ENCODE peak calls at places on chromosomes 4 and X, in seven cellular contexts. Q is sigmoid colon, F is H1, J is breast epithelium, O is stomach, U is esophagus muscularis mucosa, T is suprapubic skin. D is an unnamed sample.

GRCh38 chr4:52919451-52919850 is 57.3 kb downstream of the RASL11B start:
- DNase-seq in Q (no peak), T (no peak), F (no peak), U (no peak), O (no peak), J (no peak), D (no peak)

GRCh38 chr4:66777097-66777496 is 768.2 kb downstream of the CENPC start:
- DNase-seq in F (no peak), O (no peak), J (no peak), T (no peak), Q (no peak), U (no peak), D (no peak)

GRCh38 chr4:22442956-22443355 is 72.9 kb downstream of the ADGRA3 start:
- DNase-seq in Q (no peak), U (no peak), O (no peak), J (no peak), F (no peak), T (no peak), D (no peak)

GRCh38 chr4:120718979-120719566 is 203.5 kb downstream of the PRDM5 start:
- DNase-seq in Q (no peak), T (no peak), U (no peak), O (no peak), F (no peak), J (no peak), D (no peak)

GRCh38 chr4:147173797-147174196 is 228.1 kb upstream of the TTC29 start:
- DNase-seq in Q (no peak), F (no peak), U (no peak), T (no peak), O (no peak), J (no peak), D (no peak)

GRCh38 chrX:69674891-69675290 is 59.0 kb downstream of the EDA start:
- DNase-seq in U (no peak), T (no peak), J (no peak), O (no peak), Q (no peak), F (no peak), D (no peak)

GRCh38 chr4:176569301-176569700 is 223.4 kb downstream of the VEGFC start:
- DNase-seq in F (no peak), Q (no peak), O (no peak), T (no peak), U (no peak), J (no peak), D (no peak)

GRCh38 chr4:106019771-106020170 is 124.5 kb downstream of the NPNT start:
- DNase-seq in J (no peak), F (no peak), O (no peak), T (no peak), Q (no peak), U (no peak), D (no peak)

GRCh38 chr4:184416913-184417734 is 57.2 kb downstream of the IRF2 start:
- DNase-seq in O (no peak), F (no peak), Q (no peak), J (no peak), T (no peak), U (no peak), D (no peak)

GRCh38 chrX:132505116-132505515 is 16.3 kb upstream of the MBNL3 start:
- DNase-seq in Q (no peak), F (no peak), T (no peak), O (no peak), U (no peak), J (no peak), D (no peak)

GRCh38 chr4:88452941-88453340 is 4.0 kb upstream of the HERC5 start:
- DNase-seq in Q (no peak), J (no peak), T (no peak), F (no peak), U (no peak), O (no peak), D (no peak)

GRCh38 chr4:124243671-124244366 is 468.7 kb downstream of the ANKRD50 start:
- DNase-seq in Q (no peak), J (no peak), O (no peak), T (no peak), F (no peak), U (no peak), D (peak; percentile 54)

GRCh38 chr4:187666634-187667033 is 328.9 kb upstream of the ZFP42 start:
- DNase-seq in Q (no peak), T (peak; percentile 70), O (no peak), F (no peak), U (no peak), J (no peak), D (no peak)

GRCh38 chr4:184721254-184721653 is 12.6 kb downstream of the CENPU start:
- DNase-seq in Q (no peak), J (no peak), U (no peak), T (no peak), F (no peak), O (no peak), D (no peak)

GRCh38 chr4:76990288-76991080 is 40.9 kb downstream of the SEPTIN11 start:
- DNase-seq in U (no peak), F (no peak), Q (no peak), J (no peak), O (no peak), T (no peak), D (no peak)

GRCh38 chr4:55865228-55865806 is 11.9 kb downstream of the EXOC1 start:
- DNase-seq in T (no peak), J (no peak), F (no peak), U (no peak), O (no peak), Q (no peak), D (no peak)

GRCh38 chrX:1903380-1903935 is 288.6 kb downstream of the ASMT start:
- DNase-seq in J (no peak), Q (no peak), F (no peak), T (no peak), O (no peak), U (no peak), D (no peak)

GRCh38 chr4:30939684-30940083 is 219.5 kb downstream of the PCDH7 start:
- DNase-seq in Q (no peak), F (no peak), O (no peak), J (no peak), T (no peak), U (no peak), D (no peak)

GRCh38 chr4:71906096-71906495 is 122.2 kb upstream of the GC start:
- DNase-seq in T (no peak), O (no peak), Q (no peak), J (no peak), F (no peak), U (no peak), D (no peak)

GRCh38 chr4:184259866-184260265 is 42.2 kb upstream of the ENPP6 start:
- DNase-seq in J (no peak), F (no peak), O (no peak), T (no peak), U (peak; percentile 72), Q (no peak), D (no peak)

GRCh38 chrX:95248386-95248785 is 1436.3 kb upstream of the DIAPH2 start:
- DNase-seq in Q (no peak), T (no peak), J (no peak), F (no peak), O (no peak), U (no peak), D (no peak)

DNA sequence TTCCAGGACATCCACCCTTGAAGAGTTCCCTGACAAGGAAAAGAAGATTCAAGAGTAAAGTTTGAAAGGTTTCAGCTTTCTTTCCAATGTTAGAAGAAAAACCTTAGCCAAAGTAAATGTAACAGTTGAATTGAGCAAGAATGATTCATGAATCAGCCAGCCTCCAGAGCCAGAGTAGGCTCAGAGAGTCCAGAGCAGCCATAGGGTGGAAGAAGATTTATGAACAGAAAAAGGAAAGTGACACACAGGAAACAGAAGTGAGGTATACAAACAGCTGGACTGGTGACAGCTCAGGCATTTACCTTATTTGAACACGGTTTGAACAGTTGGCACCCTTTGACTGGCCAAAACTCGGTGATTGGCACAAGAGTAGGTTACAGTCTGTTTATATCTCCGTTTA is 63.2 kb downstream of the QDPR start:
- DNase-seq in J (no peak), U (no peak), O (no peak), F (no peak), T (no peak), Q (no peak), D (no peak)
- TF ChIP-seq POLR2A in J (no peak), U (no peak), O (no peak), F (no peak), T (no peak), Q (no peak), D (no peak)

GRCh38 chr4:81919810-81920209 is 448.1 kb upstream of the RASGEF1B start:
- DNase-seq in Q (no peak), F (no peak), J (no peak), O (no peak), U (no peak), T (no peak), D (no peak)

GRCh38 chr4:81923140-81923539 is 450.7 kb downstream of the HNRNPD start:
- DNase-seq in O (no peak), Q (no peak), T (no peak), F (no peak), U (no peak), J (no peak), D (no peak)

GRCh38 chr4:81919238-81919637 is 447.5 kb upstream of the RASGEF1B start:
- DNase-seq in F (no peak), O (no peak), J (no peak), Q (no peak), T (no peak), U (no peak), D (no peak)

GRCh38 chr4:81922271-81922775 is 450.6 kb upstream of the RASGEF1B start:
- DNase-seq in F (no peak), Q (no peak), J (no peak), T (no peak), U (no peak), O (no peak), D (no peak)

GRCh38 chr4:81921757-81922159 is 450.1 kb upstream of the RASGEF1B start:
- DNase-seq in U (no peak), J (no peak), F (no peak), O (no peak), Q (no peak), T (no peak), D (no peak)
- TF ChIP-seq POLR2AphosphoS5 in U (no peak), J (no peak), F (no peak), O (no peak), Q (no peak), T (no peak), D (no peak)

DNA sequence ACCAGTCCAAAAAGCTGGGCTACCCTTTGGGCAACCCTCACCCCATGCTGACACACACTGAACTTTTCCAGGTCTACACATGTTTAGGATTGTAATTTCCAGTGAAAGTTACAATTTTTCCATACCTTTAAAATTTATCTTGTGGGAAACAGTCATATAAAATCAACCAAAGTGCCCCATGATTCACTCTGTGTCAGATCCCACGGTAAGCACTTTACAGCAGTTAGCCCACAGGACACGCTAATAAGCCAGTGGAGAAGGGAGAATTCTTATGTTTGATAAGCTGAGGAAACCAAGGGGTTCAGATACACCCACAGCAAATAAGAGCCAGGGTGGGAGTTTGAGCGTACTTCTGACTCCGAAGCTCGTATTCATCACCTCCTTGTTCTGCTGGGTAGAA is 72.4 kb upstream of the TBL1X start:
- DNase-seq in U (no peak), T (no peak), Q (no peak), O (no peak), F (no peak), J (no peak), D (no peak)
- TF ChIP-seq POLR2A in U (no peak), T (no peak), Q (no peak), O (no peak), F (no peak), J (no peak), D (no peak)

DNA sequence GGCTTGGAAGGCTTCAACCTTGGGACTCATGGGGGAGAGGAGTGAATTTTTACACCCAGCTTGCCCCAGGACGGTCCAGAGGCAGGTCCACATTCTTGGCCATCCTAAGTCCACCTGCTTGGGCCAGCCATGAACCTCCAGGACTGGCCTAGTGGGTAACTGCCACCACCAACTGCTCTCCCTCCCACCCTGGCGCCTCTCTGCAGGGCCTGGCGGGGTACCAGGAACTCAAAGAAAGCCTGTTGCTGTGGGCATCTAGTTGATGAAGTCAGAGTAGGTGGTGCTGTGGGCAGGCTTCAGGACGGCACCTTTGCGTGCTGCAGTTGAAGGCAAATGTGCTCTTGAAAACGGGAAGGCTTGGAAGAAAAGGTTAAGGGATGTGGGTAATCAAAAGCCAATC is 12.0 kb downstream of the BCOR start:
- DNase-seq in U (no peak), T (no peak), Q (no peak), O (no peak), F (no peak), J (no peak), D (no peak)
- TF ChIP-seq POLR2AphosphoS5 in U (no peak), T (no peak), Q (no peak), O (no peak), F (no peak), J (no peak), D (no peak)

D was measured in spleen.